ENCODE peak calls at places on chromosomes 1 and 21, in five cellular contexts. N, D, V, L and T are unnamed samples.
A peak's percentile ranks its signal among the peaks of the same experiment; 100 is the strongest.

GRCh38 chr1:195965036-195965435 is 643.2 kb downstream of the KCNT2 start:
- DNase-seq in V (no peak), L (no peak), D (no peak), N (no peak), T (no peak)

GRCh38 chr1:206506803-206507394 is 432 bp upstream of the RASSF5 start:
- DNase-seq in N (no peak), L (no peak), D (no peak), V (peak; percentile 53), T (no peak)

GRCh38 chr21:15631342-15631741 is 98.4 kb upstream of the USP25 start:
- DNase-seq in V (no peak), L (no peak), D (peak; percentile 71), N (peak; percentile 78), T (no peak)

GRCh38 chr1:64072089-64072835 is 131.2 kb upstream of the UBE2U start:
- DNase-seq in V (no peak), D (peak; percentile 29), N (peak; percentile 51), L (no peak), T (no peak)

GRCh38 chr1:38060557-38060956 is 14.0 kb upstream of the POU3F1 start:
- DNase-seq in V (no peak), L (no peak), D (no peak), N (no peak), T (no peak)

GRCh38 chr1:27879374-27880082 is 7.2 kb downstream of the THEMIS2 start:
- DNase-seq in V (no peak), N (no peak), D (no peak), L (no peak), T (no peak)

GRCh38 chr1:76065212-76065611 is 9.3 kb upstream of the ST6GALNAC3 start:
- DNase-seq in N (no peak), V (no peak), D (no peak), L (no peak), T (no peak)

GRCh38 chr1:210235363-210236053 is 2.9 kb downstream of the SERTAD4 start:
- DNase-seq in N (no peak), V (no peak), L (no peak), D (no peak), T (no peak)

GRCh38 chr1:66330711-66331110 is 203.2 kb upstream of the SGIP1 start:
- DNase-seq in N (peak; percentile 20), D (peak; percentile 63), L (no peak), V (no peak), T (no peak)

GRCh38 chr1:28326505-28326904 is 2.3 kb upstream of the MED18 start:
- DNase-seq in N (no peak), D (no peak), L (no peak), V (no peak), T (no peak)

GRCh38 chr1:67687198-67687545 is 2.2 kb downstream of the GADD45A start:
- DNase-seq in D (no peak), L (no peak), N (no peak), V (no peak), T (no peak)

GRCh38 chr1:43979528-43980254 is 681 bp downstream of the B4GALT2 start:
- DNase-seq in N (peak; percentile 51), L (peak; percentile 53), D (peak; percentile 41), V (peak; percentile 75), T (no peak)

DNA sequence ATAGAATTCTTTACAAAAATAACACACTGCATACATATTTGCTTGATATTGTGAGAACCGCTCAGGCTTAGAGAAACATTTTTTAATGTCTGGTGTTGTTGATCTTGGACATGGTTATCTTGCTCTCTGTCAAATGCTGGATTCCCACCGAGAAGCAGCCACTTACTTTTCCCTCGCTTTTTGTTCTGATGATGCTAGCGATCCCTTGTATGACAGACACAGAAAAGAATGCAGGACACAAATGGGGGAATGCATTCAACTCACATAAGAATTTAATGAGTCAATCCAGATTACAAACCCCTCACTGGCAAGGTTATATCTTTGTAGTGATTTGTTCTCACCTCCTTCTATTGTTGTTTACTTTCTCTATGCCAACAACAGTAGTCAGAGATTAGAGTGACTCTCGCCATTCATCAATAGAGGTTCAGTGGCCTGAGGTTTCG is 76.8 kb upstream of the AKT3 start:
- DNase-seq in V (no peak), N (peak; percentile 76), L (no peak), D (peak; percentile 96), T (no peak)
- H3K4me3 ChIP-seq in V (no peak overlapping the region), N (no peak overlapping the region), L (no peak overlapping the region), D (no peak overlapping the region), T (no peak overlapping the region)

GRCh38 chr1:224779491-224780020 is 149.9 kb upstream of the DNAH14 start:
- DNase-seq in D (no peak), V (no peak), L (no peak), N (no peak), T (no peak)

GRCh38 chr1:224768971-224769370 is 152.9 kb downstream of the CNIH3 start:
- DNase-seq in V (no peak), L (no peak), N (no peak), D (no peak), T (no peak)

GRCh38 chr1:224773646-224774045 is 155.8 kb upstream of the DNAH14 start:
- DNase-seq in D (no peak), L (no peak), N (no peak), V (no peak), T (no peak)

GRCh38 chr1:224769987-224770693 is 154.0 kb downstream of the CNIH3 start:
- DNase-seq in L (no peak), D (peak; percentile 74), N (peak; percentile 85), V (no peak), T (no peak)

GRCh38 chr1:224774378-224774777 is 155.1 kb upstream of the DNAH14 start:
- DNase-seq in V (no peak), D (no peak), N (no peak), L (no peak), T (no peak)
- TF ChIP-seq CTCF in V (no peak), D (no peak), N (no peak), L (no peak), T (no peak)

GRCh38 chr1:56574794-56575193 is 4.6 kb downstream of the PLPP3 start:
- DNase-seq in N (no peak), L (no peak), D (no peak), V (no peak), T (no peak)

GRCh38 chr1:56570924-56571372 is 8.4 kb downstream of the PLPP3 start:
- DNase-seq in L (no peak), D (no peak), V (no peak), N (no peak), T (no peak)

GRCh38 chr1:56572334-56573050 is 6.9 kb downstream of the PLPP3 start:
- DNase-seq in D (no peak), N (no peak), L (no peak), V (no peak), T (no peak)

GRCh38 chr1:56575865-56576264 is 3.5 kb downstream of the PLPP3 start:
- DNase-seq in N (no peak), D (no peak), L (no peak), V (no peak), T (no peak)

DNA sequence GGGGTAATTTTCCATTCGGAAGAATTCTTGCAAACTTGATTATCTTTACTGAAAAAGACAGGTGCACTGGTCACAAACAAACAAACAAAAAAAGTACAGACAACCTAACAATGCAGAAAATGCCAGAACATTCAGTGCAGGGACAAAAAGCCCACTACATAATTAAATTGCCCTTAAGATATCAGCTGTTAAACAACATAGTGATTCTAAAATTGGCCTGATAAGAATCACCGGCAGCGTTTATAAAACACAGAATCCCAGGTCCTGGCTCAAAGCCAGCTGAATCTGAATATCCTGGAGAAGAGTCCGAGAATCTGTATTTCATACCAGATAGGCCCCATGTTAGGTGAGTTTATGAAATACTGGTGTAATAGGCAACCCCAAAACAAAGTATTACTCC is 6.1 kb downstream of the PLPP3 start:
- DNase-seq in D (no peak), N (no peak), V (no peak), L (no peak), T (no peak)
- H3K4me1 ChIP-seq in D (peaks cover 21% of the 10 kb centered on the region), N (no peaks in the 10 kb centered on the region), V (peaks cover 62% of the 10 kb centered on the region), L (peaks cover 97% of the 10 kb centered on the region), T (no peaks in the 10 kb centered on the region)

GRCh38 chr21:42524341-42525227 is 10.9 kb downstream of the SLC37A1 start:
- DNase-seq in N (peak; percentile 86), V (peak; percentile 86), D (peak; percentile 52), L (peak; percentile 61), T (peak; percentile 74)
- H3K4me3 ChIP-seq in N (peak overlapping the region; percentile 29), V (peak overlapping the region; percentile 47), D (no peak overlapping the region), L (peak overlapping the region; percentile 53), T (no peak overlapping the region)

GRCh38 chr1:41823453-41823852 is 95.3 kb downstream of the HIVEP3 start:
- DNase-seq in V (no peak), D (no peak), N (no peak), L (peak; percentile 41), T (no peak)
- TF ChIP-seq CTCF in V (no peak), D (no peak), N (no peak), L (no peak), T (no peak)

DNA sequence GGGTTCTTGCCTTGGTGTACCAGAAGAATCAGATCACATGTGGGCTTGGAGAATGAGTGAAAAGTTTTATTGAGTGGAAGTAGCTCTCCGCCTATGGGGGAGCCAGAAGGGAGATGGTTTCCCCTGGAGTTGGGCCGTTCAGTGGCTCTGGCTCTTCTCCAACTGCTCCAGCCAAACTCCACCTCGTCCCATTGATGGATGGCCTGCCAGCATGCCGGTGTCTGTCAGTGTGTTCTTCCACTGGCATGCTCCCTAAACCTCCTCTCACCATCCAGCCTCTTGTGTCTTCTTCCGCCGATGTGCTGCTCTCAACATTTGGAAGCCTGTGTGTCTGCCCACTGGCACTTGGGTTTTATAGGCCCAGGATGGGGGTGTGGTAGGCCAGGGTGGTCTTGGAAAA is 119.4 kb downstream of the MAP3K21 start:
- DNase-seq in L (no peak), V (no peak), D (no peak), N (no peak), T (no peak)
- H3K4me1 ChIP-seq in L (no peaks in the 10 kb centered on the region), V (no peaks in the 10 kb centered on the region), D (no peaks in the 10 kb centered on the region), N (no peaks in the 10 kb centered on the region), T (no peaks in the 10 kb centered on the region)

GRCh38 chr1:54711536-54711935 is 4.1 kb upstream of the TTC4 start:
- DNase-seq in D (no peak), N (no peak), V (no peak), L (no peak), T (peak; percentile 52)

GRCh38 chr1:54714881-54715492 is 674 bp upstream of the TTC4 start:
- DNase-seq in L (no peak), V (no peak), D (no peak), N (no peak), T (peak; percentile 44)

GRCh38 chr1:54721719-54722118 is 6.1 kb downstream of the TTC4 start:
- DNase-seq in L (no peak), D (no peak), V (no peak), N (no peak), T (no peak)

GRCh38 chr1:54715493-54716298 is at the start of gene TTC4:
- DNase-seq in N (peak; percentile 79), D (peak; percentile 65), V (peak; percentile 90), L (peak; percentile 86), T (peak; percentile 78)

DNA sequence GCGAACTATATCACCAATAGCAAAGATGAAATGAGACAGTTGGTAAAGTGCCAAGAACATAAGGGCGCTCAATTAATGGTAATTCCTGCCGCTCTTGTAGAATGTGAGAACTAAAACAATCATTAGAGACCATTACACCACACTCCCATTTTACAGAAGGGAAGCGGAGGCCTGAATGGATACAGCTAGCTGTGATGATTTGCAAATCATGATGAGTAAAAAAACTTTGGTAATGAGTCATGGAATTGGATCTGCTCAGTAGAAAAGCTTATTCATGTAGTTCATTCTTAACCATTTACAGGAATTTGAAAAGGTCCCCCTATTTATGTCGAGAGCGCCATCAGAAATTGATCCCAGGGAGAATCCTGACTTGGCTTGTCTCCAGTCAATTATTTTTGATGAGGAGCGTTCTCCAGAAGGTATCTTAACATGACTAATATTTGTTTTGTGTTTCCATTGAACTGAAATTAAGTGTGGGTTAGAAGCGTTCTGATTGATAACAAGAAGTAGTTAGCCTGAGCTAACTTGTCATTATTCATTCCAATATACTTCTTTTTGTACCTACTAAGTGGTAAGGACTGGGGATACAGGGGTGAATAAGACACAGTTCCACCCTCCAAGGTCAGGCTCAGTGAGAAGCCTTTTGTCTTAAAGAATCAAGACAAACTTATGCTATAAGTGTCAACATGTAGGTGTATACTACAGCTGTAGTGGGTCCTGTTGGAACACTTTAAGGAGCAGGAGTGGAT is 812 bp downstream of the TTC4 start:
- DNase-seq in N (peak; percentile 49), L (no peak), V (no peak), D (peak; percentile 81), T (peak; percentile 2)
- H3K4me3 ChIP-seq in N (peak overlapping the region; percentile 96), L (peak overlapping the region; percentile 87), V (peak overlapping the region; percentile 94), D (peak overlapping the region; percentile 86), T (peak overlapping the region; percentile 76)